ENCODE peak calls at places on chromosomes 12 and 14, in seven cellular contexts. One of them, this sample, is unnamed.
A peak's percentile ranks its signal among the peaks of the same experiment; 100 is the strongest.

GRCh38 chr14:105458010-105458409 is 16.6 kb upstream of the CRIP2 start:
- DNase-seq in neural crest cell: no peak
- DNase-seq in COR-L47: no peak
- DNase-seq in OCI-LY7: no peak
- DNase-seq in type B pancreatic cell: no peak
- DNase-seq in activated CD8-positive, alpha-beta memory T cell treated with anti-CD3 and anti-CD28 coated beads for 1 hour: no peak
- DNase-seq in stimulated activated CD4-positive, alpha-beta T cell treated with anti-CD3 and anti-CD28 coated beads, Interleukin-2, amount 100 ng/mL, for 48 hours: no peak
- DNase-seq in this sample: no peak

GRCh38 chr12:104632724-104633181 is 176.0 kb downstream of the CHST11 start:
- DNase-seq in COR-L47: no peak
- DNase-seq in neural crest cell: no peak
- DNase-seq in activated CD8-positive, alpha-beta memory T cell treated with anti-CD3 and anti-CD28 coated beads for 1 hour: no peak
- DNase-seq in type B pancreatic cell: no peak
- DNase-seq in stimulated activated CD4-positive, alpha-beta T cell treated with anti-CD3 and anti-CD28 coated beads, Interleukin-2, amount 100 ng/mL, for 48 hours: no peak
- DNase-seq in OCI-LY7: no peak
- DNase-seq in this sample: no peak

GRCh38 chr12:104080764-104081163 is 16.4 kb downstream of the HCFC2 start:
- DNase-seq in stimulated activated CD4-positive, alpha-beta T cell treated with anti-CD3 and anti-CD28 coated beads, Interleukin-2, amount 100 ng/mL, for 48 hours: no peak
- DNase-seq in type B pancreatic cell: no peak
- DNase-seq in neural crest cell: no peak
- DNase-seq in COR-L47: no peak
- DNase-seq in OCI-LY7: no peak
- DNase-seq in activated CD8-positive, alpha-beta memory T cell treated with anti-CD3 and anti-CD28 coated beads for 1 hour: no peak
- DNase-seq in this sample: no peak

GRCh38 chr14:66234411-66234810 is 251.8 kb upstream of the CCDC196 start:
- DNase-seq in activated CD8-positive, alpha-beta memory T cell treated with anti-CD3 and anti-CD28 coated beads for 1 hour: no peak
- DNase-seq in type B pancreatic cell: no peak
- DNase-seq in neural crest cell: no peak
- DNase-seq in stimulated activated CD4-positive, alpha-beta T cell treated with anti-CD3 and anti-CD28 coated beads, Interleukin-2, amount 100 ng/mL, for 48 hours: no peak
- DNase-seq in OCI-LY7: no peak
- DNase-seq in COR-L47: no peak
- DNase-seq in this sample: no peak

GRCh38 chr12:51823875-51824565 is 24.5 kb downstream of the FIGNL2 start:
- DNase-seq in COR-L47: peak; percentile 60
- DNase-seq in type B pancreatic cell: no peak
- DNase-seq in activated CD8-positive, alpha-beta memory T cell treated with anti-CD3 and anti-CD28 coated beads for 1 hour: no peak
- DNase-seq in neural crest cell: no peak
- DNase-seq in stimulated activated CD4-positive, alpha-beta T cell treated with anti-CD3 and anti-CD28 coated beads, Interleukin-2, amount 100 ng/mL, for 48 hours: no peak
- DNase-seq in OCI-LY7: peak; percentile 39
- DNase-seq in this sample: no peak

GRCh38 chr14:87797001-87797400 is 196.0 kb downstream of the GALC start:
- DNase-seq in neural crest cell: no peak
- DNase-seq in activated CD8-positive, alpha-beta memory T cell treated with anti-CD3 and anti-CD28 coated beads for 1 hour: no peak
- DNase-seq in stimulated activated CD4-positive, alpha-beta T cell treated with anti-CD3 and anti-CD28 coated beads, Interleukin-2, amount 100 ng/mL, for 48 hours: no peak
- DNase-seq in type B pancreatic cell: no peak
- DNase-seq in COR-L47: peak; percentile 64
- DNase-seq in OCI-LY7: no peak
- DNase-seq in this sample: no peak

GRCh38 chr14:81200041-81200440 is 20.7 kb downstream of the GTF2A1 start:
- DNase-seq in type B pancreatic cell: no peak
- DNase-seq in neural crest cell: no peak
- DNase-seq in COR-L47: no peak
- DNase-seq in stimulated activated CD4-positive, alpha-beta T cell treated with anti-CD3 and anti-CD28 coated beads, Interleukin-2, amount 100 ng/mL, for 48 hours: no peak
- DNase-seq in activated CD8-positive, alpha-beta memory T cell treated with anti-CD3 and anti-CD28 coated beads for 1 hour: no peak
- DNase-seq in OCI-LY7: no peak
- DNase-seq in this sample: no peak

GRCh38 chr12:69324797-69325466 is 23.2 kb upstream of the LYZ start:
- DNase-seq in neural crest cell: no peak
- DNase-seq in COR-L47: no peak
- DNase-seq in stimulated activated CD4-positive, alpha-beta T cell treated with anti-CD3 and anti-CD28 coated beads, Interleukin-2, amount 100 ng/mL, for 48 hours: no peak
- DNase-seq in OCI-LY7: no peak
- DNase-seq in activated CD8-positive, alpha-beta memory T cell treated with anti-CD3 and anti-CD28 coated beads for 1 hour: no peak
- DNase-seq in type B pancreatic cell: no peak
- DNase-seq in this sample: no peak

GRCh38 chr12:117393656-117394055 is 32.2 kb upstream of the NOS1 start:
- DNase-seq in OCI-LY7: no peak
- DNase-seq in COR-L47: no peak
- DNase-seq in type B pancreatic cell: no peak
- DNase-seq in stimulated activated CD4-positive, alpha-beta T cell treated with anti-CD3 and anti-CD28 coated beads, Interleukin-2, amount 100 ng/mL, for 48 hours: no peak
- DNase-seq in neural crest cell: no peak
- DNase-seq in activated CD8-positive, alpha-beta memory T cell treated with anti-CD3 and anti-CD28 coated beads for 1 hour: no peak
- DNase-seq in this sample: no peak

GRCh38 chr12:97552410-97553050 is 89.9 kb downstream of the RMST start:
- DNase-seq in activated CD8-positive, alpha-beta memory T cell treated with anti-CD3 and anti-CD28 coated beads for 1 hour: no peak
- DNase-seq in stimulated activated CD4-positive, alpha-beta T cell treated with anti-CD3 and anti-CD28 coated beads, Interleukin-2, amount 100 ng/mL, for 48 hours: no peak
- DNase-seq in type B pancreatic cell: no peak
- DNase-seq in OCI-LY7: no peak
- DNase-seq in COR-L47: no peak
- DNase-seq in neural crest cell: no peak
- DNase-seq in this sample: no peak

GRCh38 chr14:96263347-96264199 is 7.6 kb downstream of the BDKRB1 start:
- DNase-seq in type B pancreatic cell: no peak
- DNase-seq in COR-L47: no peak
- DNase-seq in OCI-LY7: peak; percentile 2
- DNase-seq in neural crest cell: no peak
- DNase-seq in stimulated activated CD4-positive, alpha-beta T cell treated with anti-CD3 and anti-CD28 coated beads, Interleukin-2, amount 100 ng/mL, for 48 hours: no peak
- DNase-seq in activated CD8-positive, alpha-beta memory T cell treated with anti-CD3 and anti-CD28 coated beads for 1 hour: no peak
- DNase-seq in this sample: no peak

This sample was measured in GM19239.